ENCODE peak calls at places on chromosomes 5 and 9, in five cellular contexts. One of them, this sample, is unnamed.

GRCh38 chr9:9961487-9961886 is 651.3 kb downstream of the PTPRD start:
- DNase-seq in cardiac fibroblast: no peak
- DNase-seq in stimulated activated CD4-positive, alpha-beta T cell treated with anti-CD3 and anti-CD28 coated beads, TNF-alpha, amount 100 ng/mL, for 1 hour: no peak
- DNase-seq in IMR-90: no peak
- DNase-seq in activated CD4-positive, alpha-beta T cell treated with anti-CD3 and anti-CD28 coated beads, Interleukin-2, amount 50 U/mL, for 1 hour: no peak
- DNase-seq in this sample: no peak

GRCh38 chr9:97983524-97984187 is 515 bp downstream of the ANP32B start:
- DNase-seq in cardiac fibroblast: peak
- DNase-seq in stimulated activated CD4-positive, alpha-beta T cell treated with anti-CD3 and anti-CD28 coated beads, TNF-alpha, amount 100 ng/mL, for 1 hour: peak
- DNase-seq in IMR-90: peak
- DNase-seq in activated CD4-positive, alpha-beta T cell treated with anti-CD3 and anti-CD28 coated beads, Interleukin-2, amount 50 U/mL, for 1 hour: peak
- DNase-seq in this sample: no peak

GRCh38 chr5:147818290-147818689 is 13.2 kb downstream of the SPINK1 start:
- DNase-seq in cardiac fibroblast: no peak
- DNase-seq in stimulated activated CD4-positive, alpha-beta T cell treated with anti-CD3 and anti-CD28 coated beads, TNF-alpha, amount 100 ng/mL, for 1 hour: no peak
- DNase-seq in IMR-90: no peak
- DNase-seq in activated CD4-positive, alpha-beta T cell treated with anti-CD3 and anti-CD28 coated beads, Interleukin-2, amount 50 U/mL, for 1 hour: no peak
- DNase-seq in this sample: no peak

GRCh38 chr5:116573617-116574431 is 799 bp downstream of the SEMA6A start:
- DNase-seq in cardiac fibroblast: peak
- DNase-seq in stimulated activated CD4-positive, alpha-beta T cell treated with anti-CD3 and anti-CD28 coated beads, TNF-alpha, amount 100 ng/mL, for 1 hour: no peak
- DNase-seq in IMR-90: no peak
- DNase-seq in activated CD4-positive, alpha-beta T cell treated with anti-CD3 and anti-CD28 coated beads, Interleukin-2, amount 50 U/mL, for 1 hour: no peak
- DNase-seq in this sample: no peak

GRCh38 chr9:116907989-116908388 is 220.9 kb downstream of the TRIM32 start:
- DNase-seq in cardiac fibroblast: no peak
- DNase-seq in stimulated activated CD4-positive, alpha-beta T cell treated with anti-CD3 and anti-CD28 coated beads, TNF-alpha, amount 100 ng/mL, for 1 hour: no peak
- DNase-seq in IMR-90: no peak
- DNase-seq in activated CD4-positive, alpha-beta T cell treated with anti-CD3 and anti-CD28 coated beads, Interleukin-2, amount 50 U/mL, for 1 hour: no peak
- DNase-seq in this sample: no peak

GRCh38 chr5:77960863-77961396 is 184.8 kb upstream of the TBCA start:
- DNase-seq in cardiac fibroblast: no peak
- DNase-seq in stimulated activated CD4-positive, alpha-beta T cell treated with anti-CD3 and anti-CD28 coated beads, TNF-alpha, amount 100 ng/mL, for 1 hour: no peak
- DNase-seq in IMR-90: no peak
- DNase-seq in activated CD4-positive, alpha-beta T cell treated with anti-CD3 and anti-CD28 coated beads, Interleukin-2, amount 50 U/mL, for 1 hour: no peak
- DNase-seq in this sample: no peak

GRCh38 chr5:113989278-113989912 is 372.5 kb upstream of the KCNN2 start:
- DNase-seq in cardiac fibroblast: no peak
- DNase-seq in stimulated activated CD4-positive, alpha-beta T cell treated with anti-CD3 and anti-CD28 coated beads, TNF-alpha, amount 100 ng/mL, for 1 hour: no peak
- DNase-seq in IMR-90: no peak
- DNase-seq in activated CD4-positive, alpha-beta T cell treated with anti-CD3 and anti-CD28 coated beads, Interleukin-2, amount 50 U/mL, for 1 hour: no peak
- DNase-seq in this sample: peak

GRCh38 chr5:71887680-71888079 is 168.6 kb downstream of the CARTPT start:
- DNase-seq in cardiac fibroblast: peak
- DNase-seq in stimulated activated CD4-positive, alpha-beta T cell treated with anti-CD3 and anti-CD28 coated beads, TNF-alpha, amount 100 ng/mL, for 1 hour: no peak
- DNase-seq in IMR-90: peak
- DNase-seq in activated CD4-positive, alpha-beta T cell treated with anti-CD3 and anti-CD28 coated beads, Interleukin-2, amount 50 U/mL, for 1 hour: no peak
- DNase-seq in this sample: peak

GRCh38 chr9:133282454-133283238 is 7.6 kb upstream of the ABO start:
- DNase-seq in cardiac fibroblast: no peak
- DNase-seq in stimulated activated CD4-positive, alpha-beta T cell treated with anti-CD3 and anti-CD28 coated beads, TNF-alpha, amount 100 ng/mL, for 1 hour: no peak
- DNase-seq in IMR-90: no peak
- DNase-seq in activated CD4-positive, alpha-beta T cell treated with anti-CD3 and anti-CD28 coated beads, Interleukin-2, amount 50 U/mL, for 1 hour: no peak
- DNase-seq in this sample: peak

GRCh38 chr5:174348582-174348981 is 303.1 kb downstream of the NSG2 start:
- DNase-seq in cardiac fibroblast: peak
- DNase-seq in stimulated activated CD4-positive, alpha-beta T cell treated with anti-CD3 and anti-CD28 coated beads, TNF-alpha, amount 100 ng/mL, for 1 hour: no peak
- DNase-seq in IMR-90: peak
- DNase-seq in activated CD4-positive, alpha-beta T cell treated with anti-CD3 and anti-CD28 coated beads, Interleukin-2, amount 50 U/mL, for 1 hour: no peak
- DNase-seq in this sample: no peak

GRCh38 chr9:108761530-108762347 is 94.0 kb downstream of the ACTL7B start:
- DNase-seq in cardiac fibroblast: peak
- DNase-seq in stimulated activated CD4-positive, alpha-beta T cell treated with anti-CD3 and anti-CD28 coated beads, TNF-alpha, amount 100 ng/mL, for 1 hour: no peak
- DNase-seq in IMR-90: peak
- DNase-seq in activated CD4-positive, alpha-beta T cell treated with anti-CD3 and anti-CD28 coated beads, Interleukin-2, amount 50 U/mL, for 1 hour: peak
- DNase-seq in this sample: peak

GRCh38 chr5:95591490-95591901 is 28.4 kb upstream of the GPR150 start:
- DNase-seq in cardiac fibroblast: peak
- DNase-seq in stimulated activated CD4-positive, alpha-beta T cell treated with anti-CD3 and anti-CD28 coated beads, TNF-alpha, amount 100 ng/mL, for 1 hour: no peak
- DNase-seq in IMR-90: peak
- DNase-seq in activated CD4-positive, alpha-beta T cell treated with anti-CD3 and anti-CD28 coated beads, Interleukin-2, amount 50 U/mL, for 1 hour: no peak
- DNase-seq in this sample: no peak

GRCh38 chr9:16267336-16268036 is 603.0 kb downstream of the BNC2 start:
- DNase-seq in cardiac fibroblast: peak
- DNase-seq in stimulated activated CD4-positive, alpha-beta T cell treated with anti-CD3 and anti-CD28 coated beads, TNF-alpha, amount 100 ng/mL, for 1 hour: no peak
- DNase-seq in IMR-90: peak
- DNase-seq in activated CD4-positive, alpha-beta T cell treated with anti-CD3 and anti-CD28 coated beads, Interleukin-2, amount 50 U/mL, for 1 hour: no peak
- DNase-seq in this sample: no peak

GRCh38 chr5:147836439-147836838 is 5.0 kb upstream of the SPINK1 start:
- DNase-seq in cardiac fibroblast: no peak
- DNase-seq in stimulated activated CD4-positive, alpha-beta T cell treated with anti-CD3 and anti-CD28 coated beads, TNF-alpha, amount 100 ng/mL, for 1 hour: no peak
- DNase-seq in IMR-90: no peak
- DNase-seq in activated CD4-positive, alpha-beta T cell treated with anti-CD3 and anti-CD28 coated beads, Interleukin-2, amount 50 U/mL, for 1 hour: no peak
- DNase-seq in this sample: no peak

GRCh38 chr5:79959407-79959806 is 31.7 kb downstream of the MTX3 start:
- DNase-seq in cardiac fibroblast: no peak
- DNase-seq in stimulated activated CD4-positive, alpha-beta T cell treated with anti-CD3 and anti-CD28 coated beads, TNF-alpha, amount 100 ng/mL, for 1 hour: no peak
- DNase-seq in IMR-90: no peak
- DNase-seq in activated CD4-positive, alpha-beta T cell treated with anti-CD3 and anti-CD28 coated beads, Interleukin-2, amount 50 U/mL, for 1 hour: no peak
- DNase-seq in this sample: no peak

GRCh38 chr5:30505014-30505886 is 688.2 kb upstream of the CDH6 start:
- DNase-seq in cardiac fibroblast: peak
- DNase-seq in stimulated activated CD4-positive, alpha-beta T cell treated with anti-CD3 and anti-CD28 coated beads, TNF-alpha, amount 100 ng/mL, for 1 hour: no peak
- DNase-seq in IMR-90: peak
- DNase-seq in activated CD4-positive, alpha-beta T cell treated with anti-CD3 and anti-CD28 coated beads, Interleukin-2, amount 50 U/mL, for 1 hour: no peak
- DNase-seq in this sample: no peak

GRCh38 chr5:149485655-149486615 is 65.3 kb downstream of the CSNK1A1 start:
- DNase-seq in cardiac fibroblast: peak
- DNase-seq in stimulated activated CD4-positive, alpha-beta T cell treated with anti-CD3 and anti-CD28 coated beads, TNF-alpha, amount 100 ng/mL, for 1 hour: no peak
- DNase-seq in IMR-90: peak
- DNase-seq in activated CD4-positive, alpha-beta T cell treated with anti-CD3 and anti-CD28 coated beads, Interleukin-2, amount 50 U/mL, for 1 hour: no peak
- DNase-seq in this sample: peak

GRCh38 chr5:91132552-91132951 is 250.6 kb downstream of the ARRDC3 start:
- DNase-seq in cardiac fibroblast: no peak
- DNase-seq in stimulated activated CD4-positive, alpha-beta T cell treated with anti-CD3 and anti-CD28 coated beads, TNF-alpha, amount 100 ng/mL, for 1 hour: no peak
- DNase-seq in IMR-90: no peak
- DNase-seq in activated CD4-positive, alpha-beta T cell treated with anti-CD3 and anti-CD28 coated beads, Interleukin-2, amount 50 U/mL, for 1 hour: no peak
- DNase-seq in this sample: no peak

GRCh38 chr9:133004091-133005072 is 25.9 kb downstream of the GFI1B start:
- DNase-seq in cardiac fibroblast: no peak
- DNase-seq in stimulated activated CD4-positive, alpha-beta T cell treated with anti-CD3 and anti-CD28 coated beads, TNF-alpha, amount 100 ng/mL, for 1 hour: no peak
- DNase-seq in IMR-90: no peak
- DNase-seq in activated CD4-positive, alpha-beta T cell treated with anti-CD3 and anti-CD28 coated beads, Interleukin-2, amount 50 U/mL, for 1 hour: no peak
- DNase-seq in this sample: no peak

GRCh38 chr5:115601709-115602584 is at the start of gene TICAM2:
- DNase-seq in cardiac fibroblast: peak
- DNase-seq in stimulated activated CD4-positive, alpha-beta T cell treated with anti-CD3 and anti-CD28 coated beads, TNF-alpha, amount 100 ng/mL, for 1 hour: peak
- DNase-seq in IMR-90: peak
- DNase-seq in activated CD4-positive, alpha-beta T cell treated with anti-CD3 and anti-CD28 coated beads, Interleukin-2, amount 50 U/mL, for 1 hour: peak
- DNase-seq in this sample: no peak

GRCh38 chr5:66242050-66242449 is 98.0 kb downstream of the SREK1 start:
- DNase-seq in cardiac fibroblast: peak
- DNase-seq in stimulated activated CD4-positive, alpha-beta T cell treated with anti-CD3 and anti-CD28 coated beads, TNF-alpha, amount 100 ng/mL, for 1 hour: no peak
- DNase-seq in IMR-90: no peak
- DNase-seq in activated CD4-positive, alpha-beta T cell treated with anti-CD3 and anti-CD28 coated beads, Interleukin-2, amount 50 U/mL, for 1 hour: no peak
- DNase-seq in this sample: no peak

GRCh38 chr9:107890921-107891465 is 401.4 kb upstream of the KLF4 start:
- DNase-seq in cardiac fibroblast: peak
- DNase-seq in stimulated activated CD4-positive, alpha-beta T cell treated with anti-CD3 and anti-CD28 coated beads, TNF-alpha, amount 100 ng/mL, for 1 hour: no peak
- DNase-seq in IMR-90: peak
- DNase-seq in activated CD4-positive, alpha-beta T cell treated with anti-CD3 and anti-CD28 coated beads, Interleukin-2, amount 50 U/mL, for 1 hour: no peak
- DNase-seq in this sample: no peak

GRCh38 chr5:135191084-135191826 is 157.2 kb upstream of the PITX1 start:
- DNase-seq in cardiac fibroblast: peak
- DNase-seq in stimulated activated CD4-positive, alpha-beta T cell treated with anti-CD3 and anti-CD28 coated beads, TNF-alpha, amount 100 ng/mL, for 1 hour: peak
- DNase-seq in IMR-90: peak
- DNase-seq in activated CD4-positive, alpha-beta T cell treated with anti-CD3 and anti-CD28 coated beads, Interleukin-2, amount 50 U/mL, for 1 hour: peak
- DNase-seq in this sample: peak

GRCh38 chr9:101264727-101265126 is 120.1 kb downstream of the BAAT start:
- DNase-seq in cardiac fibroblast: no peak
- DNase-seq in stimulated activated CD4-positive, alpha-beta T cell treated with anti-CD3 and anti-CD28 coated beads, TNF-alpha, amount 100 ng/mL, for 1 hour: no peak
- DNase-seq in IMR-90: no peak
- DNase-seq in activated CD4-positive, alpha-beta T cell treated with anti-CD3 and anti-CD28 coated beads, Interleukin-2, amount 50 U/mL, for 1 hour: no peak
- DNase-seq in this sample: no peak

GRCh38 chr9:86445636-86446035 is 91.4 kb upstream of the TUT7 start:
- DNase-seq in cardiac fibroblast: no peak
- DNase-seq in stimulated activated CD4-positive, alpha-beta T cell treated with anti-CD3 and anti-CD28 coated beads, TNF-alpha, amount 100 ng/mL, for 1 hour: no peak
- DNase-seq in IMR-90: peak
- DNase-seq in activated CD4-positive, alpha-beta T cell treated with anti-CD3 and anti-CD28 coated beads, Interleukin-2, amount 50 U/mL, for 1 hour: no peak
- DNase-seq in this sample: no peak

GRCh38 chr9:127494304-127494702 is 43.0 kb downstream of the LRSAM1 start:
- DNase-seq in cardiac fibroblast: no peak
- DNase-seq in stimulated activated CD4-positive, alpha-beta T cell treated with anti-CD3 and anti-CD28 coated beads, TNF-alpha, amount 100 ng/mL, for 1 hour: no peak
- DNase-seq in IMR-90: no peak
- DNase-seq in activated CD4-positive, alpha-beta T cell treated with anti-CD3 and anti-CD28 coated beads, Interleukin-2, amount 50 U/mL, for 1 hour: no peak
- DNase-seq in this sample: no peak

GRCh38 chr5:10856646-10857332 is 95.8 kb upstream of the DAP start:
- DNase-seq in cardiac fibroblast: peak
- DNase-seq in stimulated activated CD4-positive, alpha-beta T cell treated with anti-CD3 and anti-CD28 coated beads, TNF-alpha, amount 100 ng/mL, for 1 hour: peak
- DNase-seq in IMR-90: peak
- DNase-seq in activated CD4-positive, alpha-beta T cell treated with anti-CD3 and anti-CD28 coated beads, Interleukin-2, amount 50 U/mL, for 1 hour: peak
- DNase-seq in this sample: no peak

GRCh38 chr9:95077053-95077765 is 240.3 kb downstream of the FANCC start:
- DNase-seq in cardiac fibroblast: no peak
- DNase-seq in stimulated activated CD4-positive, alpha-beta T cell treated with anti-CD3 and anti-CD28 coated beads, TNF-alpha, amount 100 ng/mL, for 1 hour: no peak
- DNase-seq in IMR-90: no peak
- DNase-seq in activated CD4-positive, alpha-beta T cell treated with anti-CD3 and anti-CD28 coated beads, Interleukin-2, amount 50 U/mL, for 1 hour: no peak
- DNase-seq in this sample: no peak

GRCh38 chr9:131598121-131598520 is 52.8 kb downstream of the PRRT1B start:
- DNase-seq in cardiac fibroblast: no peak
- DNase-seq in stimulated activated CD4-positive, alpha-beta T cell treated with anti-CD3 and anti-CD28 coated beads, TNF-alpha, amount 100 ng/mL, for 1 hour: no peak
- DNase-seq in IMR-90: no peak
- DNase-seq in activated CD4-positive, alpha-beta T cell treated with anti-CD3 and anti-CD28 coated beads, Interleukin-2, amount 50 U/mL, for 1 hour: no peak
- DNase-seq in this sample: no peak

GRCh38 chr5:115295775-115296129 is 702 bp downstream of the CCDC112 start:
- DNase-seq in cardiac fibroblast: no peak
- DNase-seq in stimulated activated CD4-positive, alpha-beta T cell treated with anti-CD3 and anti-CD28 coated beads, TNF-alpha, amount 100 ng/mL, for 1 hour: no peak
- DNase-seq in IMR-90: no peak
- DNase-seq in activated CD4-positive, alpha-beta T cell treated with anti-CD3 and anti-CD28 coated beads, Interleukin-2, amount 50 U/mL, for 1 hour: no peak
- DNase-seq in this sample: no peak

GRCh38 chr5:71971862-71972261 is 135.4 kb upstream of the MAP1B start:
- DNase-seq in cardiac fibroblast: no peak
- DNase-seq in stimulated activated CD4-positive, alpha-beta T cell treated with anti-CD3 and anti-CD28 coated beads, TNF-alpha, amount 100 ng/mL, for 1 hour: no peak
- DNase-seq in IMR-90: no peak
- DNase-seq in activated CD4-positive, alpha-beta T cell treated with anti-CD3 and anti-CD28 coated beads, Interleukin-2, amount 50 U/mL, for 1 hour: no peak
- DNase-seq in this sample: no peak

This sample was measured in NCI-H2029.